ENCODE peak calls at places on chromosome 3, in nine cellular contexts. I is cardiac septum; D is ACHN; K is fibroblast of lung; T is left kidney; W is hypothalamus; L is stimulated activated naive CD8-positive, alpha-beta T cell treated with anti-CD3 and anti-CD28 coated beads, Interleukin-15, Interleukin-2, amounts not matched to agents 100 U/mL and 50 U/mL, for 24 hours; X is effector memory CD8-positive, alpha-beta T cell; E is CD8-positive, alpha-beta memory T cell. U is an unnamed sample.

GRCh38 chr3:48538451-48538850 is 18.2 kb downstream of the PFKFB4 start:
- DNase-seq in I (no peak), D (no peak), K (no peak), T (no peak), W (no peak), L (no peak), X (no peak), E (no peak), U (no peak)

GRCh38 chr3:119099785-119100184 is 46.2 kb upstream of the TEX55 start:
- DNase-seq in I (no peak), D (no peak), K (no peak), T (no peak), W (no peak), L (no peak), X (no peak), E (no peak), U (no peak)

GRCh38 chr3:52405601-52406115 is 39.2 kb downstream of the SEMA3G start:
- DNase-seq in I (no peak), D (no peak), K (no peak), T (no peak), W (no peak), L (no peak), X (no peak), E (no peak), U (no peak)

GRCh38 chr3:14152233-14152962 is 26.0 kb downstream of the XPC start:
- DNase-seq in I (peak), D (no peak), K (no peak), T (peak), W (no peak), L (no peak), X (no peak), E (no peak), U (no peak)

GRCh38 chr3:10551821-10552630 is 46.6 kb upstream of the ATP2B2 start:
- DNase-seq in I (peak), D (peak), K (no peak), T (no peak), W (no peak), L (peak), X (peak), E (peak), U (no peak)

GRCh38 chr3:100710355-100711198 is 1.3 kb downstream of the TFG start:
- DNase-seq in I (no peak), D (peak), K (peak), T (peak), W (no peak), L (peak), X (peak), E (peak), U (peak)

GRCh38 chr3:15317164-15317477 is 15.3 kb downstream of the SH3BP5 start:
- DNase-seq in I (peak), D (no peak), K (no peak), T (no peak), W (no peak), L (no peak), X (no peak), E (no peak), U (no peak)

GRCh38 chr3:111862974-111863373 is 3.9 kb downstream of the PHLDB2 start:
- DNase-seq in I (no peak), D (no peak), K (no peak), T (no peak), W (no peak), L (no peak), X (no peak), E (no peak), U (no peak)

GRCh38 chr3:196179380-196180308 is 31.6 kb downstream of the ZDHHC19 start:
- DNase-seq in I (no peak), D (no peak), K (peak), T (peak), W (peak), L (peak), X (peak), E (peak), U (no peak)

GRCh38 chr3:185152433-185153169 is at the start of gene C3orf70:
- DNase-seq in I (peak), D (peak), K (peak), T (peak), W (peak), L (peak), X (no peak), E (peak), U (peak)

U was measured in nephron progenitor cell.